ENCODE peak calls at places on chromosome 17, in seven cellular contexts. H is heart left ventricle, V is K562, I is pancreas, T is tibial artery, K is fibroblast of lung, Z is gastrocnemius medialis. L is an unnamed sample. For H3K36me3 and H3K27me3, the result is how much of the 10 kb centered on the place peaks cover.

GRCh38 chr17:42754782-42755181 is 6.2 kb upstream of the RAMP2 start:
- DNase-seq in K (peak), T (peak), Z (peak), H (peak), I (no peak), V (no peak), L (peak)

GRCh38 chr17:6671431-6671830 is 19.9 kb downstream of the C17orf100 start:
- DNase-seq in V (no peak), H (no peak), T (no peak), Z (no peak), K (no peak), I (no peak), L (no peak)

GRCh38 chr17:28777178-28777577 is 33.4 kb downstream of the TRAF4 start:
- DNase-seq in K (no peak), I (no peak), Z (no peak), H (no peak), T (no peak), V (no peak), L (no peak)

GRCh38 chr17:44972953-44973352 is 4.8 kb upstream of the C1QL1 start:
- DNase-seq in I (no peak), H (no peak), Z (no peak), T (no peak), K (peak), V (no peak), L (peak)

GRCh38 chr17:181213-182163 is at the start of gene DOC2B:
- DNase-seq in Z (no peak), V (no peak), K (peak), I (peak), T (no peak), H (peak), L (peak)

GRCh38 chr17:41711669-41712400 is at the start of gene GAST:
- DNase-seq in V (no peak), K (no peak), Z (no peak), H (no peak), T (no peak), I (no peak), L (no peak)

GRCh38 chr17:29179232-29180036 is 764 bp downstream of the MYO18A start:
- DNase-seq in H (peak), T (no peak), Z (no peak), K (no peak), I (peak), V (peak), L (peak)

GRCh38 chr17:356671-357434 is 4.2 kb upstream of the RPH3AL start:
- DNase-seq in T (no peak), V (no peak), I (no peak), H (no peak), Z (no peak), K (no peak), L (no peak)

GRCh38 chr17:44966348-44967025 is 1.6 kb downstream of the C1QL1 start:
- DNase-seq in I (no peak), V (no peak), K (no peak), T (no peak), Z (no peak), H (no peak), L (no peak)

GRCh38 chr17:19000531-19001011 is 4.0 kb downstream of the FAM83G start:
- DNase-seq in H (no peak), I (no peak), Z (no peak), K (peak), T (no peak), V (peak), L (no peak)

GRCh38 chr17:28347261-28347891 is 10.0 kb downstream of the POLDIP2 start:
- DNase-seq in T (no peak), I (peak), K (peak), H (no peak), Z (no peak), V (no peak), L (peak)

GRCh38 chr17:7307686-7308624 is 527 bp downstream of the EIF5A start:
- DNase-seq in T (peak), V (peak), K (no peak), H (peak), Z (peak), I (peak), L (peak)

GRCh38 chr17:71208111-71208704 is 912.6 kb upstream of the SOX9 start:
- DNase-seq in T (no peak), H (no peak), I (no peak), V (no peak), Z (no peak), K (peak), L (no peak)

GRCh38 chr17:57675427-57675826 is 69.7 kb downstream of the CCDC182 start:
- DNase-seq in I (no peak), H (no peak), Z (no peak), K (no peak), T (peak), V (no peak), L (no peak)

GRCh38 chr17:81291662-81292061 is 3.4 kb downstream of the SLC38A10 start:
- DNase-seq in Z (peak), K (peak), T (peak), H (peak), I (peak), V (peak), L (peak)

GRCh38 chr17:9261059-9262029 is 240.0 kb downstream of the NTN1 start:
- DNase-seq in K (no peak), Z (no peak), H (no peak), V (no peak), I (no peak), T (no peak), L (no peak)

GRCh38 chr17:7436556-7437368 is 1.5 kb downstream of the TMEM102 start:
- DNase-seq in K (peak), V (no peak), T (peak), Z (peak), I (peak), H (peak), L (peak)

GRCh38 chr17:29250666-29251065 is 4.0 kb downstream of the CRYBA1 start:
- DNase-seq in K (peak), H (no peak), I (no peak), T (no peak), Z (no peak), V (no peak), L (no peak)

GRCh38 chr17:28738680-28739384 is 5.0 kb upstream of the TRAF4 start:
- DNase-seq in I (no peak), K (no peak), H (no peak), Z (no peak), V (no peak), T (peak), L (no peak)

GRCh38 chr17:17403899-17404576 is 72.8 kb upstream of the MED9 start:
- DNase-seq in I (no peak), K (no peak), T (no peak), Z (no peak), V (no peak), H (no peak), L (no peak)

GRCh38 chr17:57899822-57900221 is 50.0 kb upstream of the MRPS23 start:
- DNase-seq in K (no peak), T (no peak), Z (no peak), V (no peak), I (peak), H (no peak), L (peak)

GRCh38 chr17:17935321-17936271 is 36.6 kb downstream of the TOM1L2 start:
- DNase-seq in K (peak), T (peak), H (no peak), V (no peak), I (no peak), Z (peak), L (peak)

GRCh38 chr17:17732444-17732843 is 51.2 kb downstream of the RAI1 start:
- DNase-seq in V (no peak), Z (no peak), I (no peak), T (no peak), H (no peak), K (no peak), L (no peak)

GRCh38 chr17:48429638-48430586 is at the start of gene SKAP1:
- DNase-seq in K (no peak), T (no peak), V (no peak), Z (no peak), H (no peak), I (peak), L (no peak)

GRCh38 chr17:63250830-63251229 is 195.3 kb downstream of the CYB561 start:
- DNase-seq in T (no peak), K (peak), H (no peak), I (no peak), Z (no peak), V (no peak), L (no peak)

GRCh38 chr17:82638183-82638773 is 10.0 kb downstream of the WDR45B start:
- DNase-seq in I (no peak), V (no peak), H (no peak), T (no peak), K (no peak), Z (no peak), L (no peak)

GRCh38 chr17:45315583-45316270 is 1.1 kb downstream of the MAP3K14 start:
- DNase-seq in V (no peak), Z (no peak), T (no peak), H (no peak), I (no peak), K (no peak), L (no peak)

GRCh38 chr17:81034168-81034777 is 678 bp upstream of the BAIAP2 start:
- DNase-seq in T (no peak), Z (no peak), H (no peak), V (no peak), I (no peak), K (no peak), L (no peak)

GRCh38 chr17:42639484-42640474 is 19.3 kb upstream of the TUBG2 start:
- DNase-seq in H (no peak), T (no peak), K (no peak), V (no peak), I (no peak), Z (no peak), L (no peak)

GRCh38 chr17:76841776-76842405 is 26.3 kb upstream of the MGAT5B start:
- DNase-seq in V (peak), H (no peak), I (no peak), T (no peak), Z (no peak), K (no peak), L (no peak)

GRCh38 chr17:46818319-46818928 is at the start of gene WNT3:
- DNase-seq in V (peak), T (no peak), K (no peak), Z (no peak), H (no peak), I (no peak), L (no peak)

GRCh38 chr17:2003525-2003924 is 21.6 kb downstream of the RTN4RL1 start:
- DNase-seq in K (no peak), V (no peak), Z (no peak), H (no peak), T (no peak), I (no peak), L (no peak)

GRCh38 chr17:55727920-55728319 is 5.3 kb upstream of the TMEM100 start:
- DNase-seq in Z (no peak), I (no peak), T (no peak), V (no peak), H (no peak), K (peak), L (no peak)

GRCh38 chr17:44095647-44096496 is 25.3 kb downstream of the G6PC3 start:
- DNase-seq in T (no peak), I (no peak), K (peak), V (peak), H (peak), Z (peak), L (peak)

GRCh38 chr17:8314797-8315739 is 5.0 kb downstream of the ARHGEF15 start:
- DNase-seq in V (no peak), I (no peak), K (no peak), T (no peak), H (no peak), Z (no peak), L (no peak)

GRCh38 chr17:28896884-28897768 is at the start of gene FLOT2:
- DNase-seq in T (peak), V (peak), I (peak), Z (peak), K (peak), H (peak), L (peak)

GRCh38 chr17:59004338-59005111 is 102.2 kb downstream of the TRIM37 start:
- DNase-seq in T (no peak), K (peak), V (peak), Z (peak), H (peak), I (peak), L (peak)

GRCh38 chr17:49461580-49461979 is 33.5 kb upstream of the NGFR start:
- DNase-seq in H (no peak), T (no peak), I (no peak), K (no peak), V (no peak), Z (no peak), L (no peak)
- H3K36me3 ChIP-seq in H (under half), T (under half), I (under half), K (under half), V (under half), Z (under half), L (under half)

GRCh38 chr17:79799174-79799537 is 2.3 kb upstream of the CBX8 start:
- DNase-seq in K (no peak), I (no peak), T (no peak), V (no peak), Z (no peak), H (no peak), L (no peak)
- H3K27me3 ChIP-seq in K (half or more), I (under half), T (half or more), V (under half), Z (half or more), H (half or more), L (half or more)

DNA sequence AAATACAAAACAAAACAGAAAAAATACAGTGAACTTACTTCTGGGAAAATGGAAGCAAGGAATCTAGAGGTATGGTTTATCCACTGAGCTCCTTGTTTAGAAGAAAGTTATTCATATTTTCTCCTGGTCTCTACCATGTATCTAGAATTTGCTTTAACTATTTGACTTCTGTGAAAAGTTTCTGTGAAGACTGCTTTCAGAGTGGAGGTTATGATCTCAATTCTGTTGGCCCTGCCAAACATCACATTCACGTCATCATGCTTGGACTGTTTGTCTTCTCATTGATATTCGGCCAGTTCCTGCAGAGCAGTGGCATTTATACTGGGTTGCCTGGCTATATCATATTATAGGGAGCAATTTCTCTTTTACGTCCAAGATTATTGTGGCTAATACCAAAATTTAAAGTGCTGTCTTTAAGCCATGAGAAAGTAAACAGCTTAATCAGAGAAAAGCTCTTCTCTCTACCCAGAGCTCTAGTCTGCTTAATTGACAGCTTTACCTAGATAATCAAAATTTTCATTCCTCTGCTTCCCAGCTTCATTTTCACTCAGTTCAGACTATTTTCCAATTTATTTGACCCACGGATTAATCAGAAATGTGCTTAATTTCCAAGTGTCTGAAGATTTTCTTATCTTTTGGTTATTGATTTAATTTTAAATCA is at the start of gene ABCA8:
- DNase-seq in H (peak), V (peak), I (no peak), K (peak), Z (no peak), T (no peak), L (peak)
- H3K4me3 ChIP-seq in H (peak), V (peak), I (no peak), K (no peak), Z (peak), T (peak), L (peak)

GRCh38 chr17:75812096-75813001 is 27.7 kb downstream of the UNK start:
- DNase-seq in V (no peak), T (no peak), K (no peak), H (no peak), I (peak), Z (no peak), L (no peak)
- H3K36me3 ChIP-seq in V (half or more), T (under half), K (under half), H (half or more), I (under half), Z (half or more), L (half or more)

GRCh38 chr17:77928519-77929179 is 29.9 kb upstream of the TNRC6C start:
- DNase-seq in V (no peak), I (no peak), K (no peak), H (no peak), T (peak), Z (no peak), L (no peak)

GRCh38 chr17:77929871-77930436 is 28.5 kb upstream of the TNRC6C start:
- DNase-seq in Z (no peak), V (no peak), I (no peak), K (no peak), H (no peak), T (peak), L (no peak)

GRCh38 chr17:77927777-77928518 is 30.6 kb upstream of the TNRC6C start:
- DNase-seq in H (no peak), T (peak), Z (no peak), V (no peak), K (no peak), I (no peak), L (no peak)

GRCh38 chr17:77930780-77931768 is 27.4 kb upstream of the TNRC6C start:
- DNase-seq in H (no peak), I (no peak), K (no peak), Z (no peak), T (peak), V (no peak), L (no peak)

DNA sequence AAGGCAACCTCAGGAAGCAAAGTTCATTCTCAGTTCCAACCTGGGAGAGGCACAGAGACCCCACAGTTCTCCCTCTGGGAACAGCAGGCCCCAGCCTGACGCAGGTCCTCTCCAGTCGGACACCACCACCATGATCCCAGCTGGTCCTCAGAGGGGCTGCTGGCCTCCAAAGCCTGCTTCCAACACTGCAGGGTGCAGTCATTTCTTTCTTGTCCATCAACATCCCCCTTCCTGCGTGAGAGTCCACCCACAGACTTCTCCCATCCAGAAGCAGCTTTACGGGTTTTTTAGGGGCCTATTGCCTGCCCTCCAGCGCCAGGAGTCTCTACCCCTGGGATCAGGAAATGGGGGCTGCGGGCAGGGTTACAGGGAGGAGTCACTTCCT is 29.3 kb upstream of the TNRC6C start:
- DNase-seq in T (peak), K (no peak), V (no peak), Z (no peak), I (no peak), H (no peak), L (no peak)
- H3K27me3 ChIP-seq in T (under half), K (under half), V (under half), Z (under half), I (under half), H (under half), L (under half)

DNA sequence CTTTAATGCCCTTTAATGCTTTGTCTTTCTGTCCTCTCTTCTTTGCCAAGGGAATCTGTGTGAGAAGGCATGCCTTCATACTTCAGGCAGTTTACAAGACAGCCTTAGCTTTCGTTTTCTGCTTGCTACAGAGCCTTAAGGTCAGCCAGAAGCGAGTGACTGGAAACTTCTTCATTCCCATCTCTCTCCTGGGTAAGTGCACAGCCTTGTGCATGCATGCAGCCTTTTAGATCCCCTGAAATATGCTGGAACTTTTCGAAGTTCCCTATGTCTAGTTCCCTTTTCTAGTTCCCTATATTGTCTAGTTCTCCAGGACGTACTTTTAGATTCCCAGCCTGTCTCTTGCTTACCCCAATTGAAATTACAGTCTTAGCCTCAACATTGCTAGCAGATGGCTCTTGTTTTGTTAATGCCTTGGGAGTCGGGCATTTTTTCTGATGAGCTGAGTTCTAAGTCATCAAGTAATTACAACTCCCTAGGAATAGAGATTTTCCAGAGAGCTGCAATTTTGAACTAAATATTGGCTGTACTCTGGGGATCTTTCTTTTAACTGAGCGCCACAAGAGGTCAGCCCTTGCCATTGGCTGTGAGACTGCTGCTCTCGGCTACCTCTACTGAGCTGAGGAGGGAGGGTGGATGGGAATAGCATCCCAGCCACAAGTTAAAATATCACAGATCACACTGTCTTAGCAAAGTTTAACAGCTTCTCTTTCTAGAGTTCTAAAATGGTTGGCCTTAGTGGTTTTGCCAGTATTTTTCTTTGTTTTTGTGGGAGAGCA is 22.7 kb upstream of the PPM1D start:
- DNase-seq in H (peak), V (peak), I (no peak), Z (peak), K (peak), T (no peak), L (peak)
- H3K4me3 ChIP-seq in H (peak), V (no peak), I (no peak), Z (peak), K (peak), T (peak), L (peak)